ENCODE peak calls at places on chromosome 5, in nine cellular contexts. P is thyroid gland, X is body of pancreas, C is upper lobe of left lung, F is HCT116, I is heart left ventricle, M is A549, E is IMR-90, U is tibial nerve. Q is an unnamed sample.

GRCh38 chr5:77550416-77550815 is 58.3 kb upstream of the WDR41 start:
- DNase-seq in P (no peak), X (no peak), C (no peak), F (no peak), I (no peak), M (no peak), E (no peak), U (no peak), Q (no peak)

GRCh38 chr5:98735806-98736507 is 37.5 kb upstream of the RGMB start:
- DNase-seq in P (no peak), X (no peak), C (no peak), F (no peak), I (no peak), M (no peak), E (peak; percentile 87), U (no peak), Q (no peak)

GRCh38 chr5:146716636-146717035 is 161.9 kb downstream of the PPP2R2B start:
- DNase-seq in P (no peak), X (no peak), C (no peak), F (no peak), I (no peak), M (no peak), E (peak; percentile 21), U (no peak), Q (no peak)

GRCh38 chr5:7539571-7539970 is 143.6 kb downstream of the ADCY2 start:
- DNase-seq in P (no peak), X (no peak), C (no peak), F (no peak), I (no peak), M (no peak), E (no peak), U (no peak), Q (no peak)

GRCh38 chr5:607541-608285 is 4.4 kb upstream of the CEP72 start:
- DNase-seq in P (no peak), X (peak; percentile 17), C (peak; percentile 79), F (no peak), I (no peak), M (no peak), E (no peak), U (no peak), Q (no peak)

GRCh38 chr5:54900906-54901725 is 84.3 kb downstream of the ESM1 start:
- DNase-seq in P (no peak), X (peak; percentile 26), C (no peak), F (no peak), I (no peak), M (no peak), E (peak; percentile 93), U (peak; percentile 64), Q (peak; percentile 81)

GRCh38 chr5:103207653-103208052 is 50.9 kb upstream of the MACIR start:
- DNase-seq in P (no peak), X (no peak), C (no peak), F (no peak), I (no peak), M (no peak), E (peak; percentile 10), U (no peak), Q (no peak)

GRCh38 chr5:115100556-115100955 is 69.2 kb downstream of the TRIM36 start:
- DNase-seq in P (no peak), X (peak; percentile 6), C (no peak), F (no peak), I (no peak), M (no peak), E (no peak), U (peak; percentile 32), Q (no peak)

GRCh38 chr5:173303878-173304590 is 24.2 kb downstream of the STC2 start:
- DNase-seq in P (no peak), X (no peak), C (no peak), F (no peak), I (no peak), M (no peak), E (peak; percentile 74), U (no peak), Q (no peak)

GRCh38 chr5:111367081-111367480 is 142.9 kb downstream of the CAMK4 start:
- DNase-seq in P (no peak), X (no peak), C (no peak), F (peak; percentile 85), I (no peak), M (peak; percentile 47), E (no peak), U (no peak), Q (no peak)

GRCh38 chr5:16744164-16744880 is 127.5 kb upstream of the RETREG1 start:
- DNase-seq in P (no peak), X (no peak), C (peak; percentile 59), F (no peak), I (no peak), M (no peak), E (no peak), U (no peak), Q (no peak)

GRCh38 chr5:65722575-65723424 is 795 bp downstream of the NLN start:
- DNase-seq in P (peak; percentile 27), X (peak; percentile 25), C (no peak), F (peak; percentile 19), I (peak; percentile 28), M (peak; percentile 73), E (peak; percentile 63), U (no peak), Q (peak; percentile 22)

GRCh38 chr5:150108711-150109605 is 22.6 kb upstream of the CSF1R start:
- DNase-seq in P (no peak), X (no peak), C (peak; percentile 20), F (no peak), I (no peak), M (no peak), E (no peak), U (no peak), Q (peak; percentile 14)

GRCh38 chr5:94908889-94909480 is 290.5 kb downstream of the SLF1 start:
- DNase-seq in P (no peak), X (no peak), C (no peak), F (peak; percentile 35), I (no peak), M (peak; percentile 42), E (peak; percentile 37), U (peak; percentile 55), Q (no peak)

GRCh38 chr5:39665328-39665727 is 240.5 kb upstream of the DAB2 start:
- DNase-seq in P (no peak), X (no peak), C (peak; percentile 70), F (no peak), I (no peak), M (no peak), E (no peak), U (no peak), Q (no peak)

GRCh38 chr5:159047081-159047480 is 52.6 kb downstream of the EBF1 start:
- DNase-seq in P (no peak), X (no peak), C (no peak), F (no peak), I (no peak), M (no peak), E (peak; percentile 74), U (no peak), Q (no peak)
- H3K4me1 ChIP-seq in P (peaks cover 10% of the 10 kb centered on the region), X (no peaks in the 10 kb centered on the region), C (peaks cover 25% of the 10 kb centered on the region), F (no peaks in the 10 kb centered on the region), I (peaks cover 68% of the 10 kb centered on the region), M (no peaks in the 10 kb centered on the region), E (peaks cover 4% of the 10 kb centered on the region), U (no peaks in the 10 kb centered on the region), Q (no peaks in the 10 kb centered on the region)

DNA sequence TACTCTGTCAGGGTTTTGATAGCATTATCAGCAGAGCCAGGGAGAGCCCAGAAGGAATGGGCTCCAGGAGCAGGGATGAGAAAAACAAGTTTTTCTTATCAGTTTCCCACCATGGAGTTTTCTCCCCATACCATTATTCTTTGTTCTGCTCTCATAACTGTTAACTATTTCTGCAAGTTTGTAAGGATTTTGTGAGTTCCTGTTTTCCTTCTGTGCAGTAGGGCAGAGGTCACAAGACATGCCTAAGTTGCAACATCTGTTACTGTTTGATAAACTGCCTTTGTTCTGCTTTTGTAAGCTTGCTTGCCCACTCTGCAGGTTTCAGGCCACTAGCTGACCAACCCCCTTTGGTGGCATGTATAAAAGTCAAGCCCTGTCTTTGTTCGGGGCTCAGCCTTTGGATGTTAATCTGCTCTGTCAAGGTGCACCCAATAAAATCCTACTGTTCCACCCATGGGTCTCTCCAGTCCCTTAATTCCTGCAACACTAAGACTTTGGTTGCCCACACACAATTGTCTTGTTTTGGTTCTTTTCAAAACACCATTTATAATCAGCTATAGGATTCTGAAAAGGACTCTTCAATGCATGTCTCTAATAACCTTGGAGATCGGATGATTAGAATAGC is 545.4 kb downstream of the CDH9 start:
- DNase-seq in P (no peak), X (no peak), C (no peak), F (no peak), I (no peak), M (peak; percentile 2), E (no peak), U (no peak), Q (no peak)
- H3K9me3 ChIP-seq in P (no peaks in the 10 kb centered on the region), X (no peaks in the 10 kb centered on the region), C (peaks cover 6% of the 10 kb centered on the region), F (peaks cover 40% of the 10 kb centered on the region), I (peaks cover 37% of the 10 kb centered on the region), M (peaks cover 16% of the 10 kb centered on the region), E (peaks cover 7% of the 10 kb centered on the region), U (no peaks in the 10 kb centered on the region), Q (no peaks in the 10 kb centered on the region)

GRCh38 chr5:127030259-127031146 is at the start of gene MARCHF3:
- DNase-seq in P (peak; percentile 95), X (peak; percentile 97), C (peak; percentile 100), F (peak; percentile 85), I (peak; percentile 97), M (peak; percentile 92), E (peak; percentile 96), U (peak; percentile 83), Q (peak; percentile 93)
- TF ChIP-seq POLR2A in P (peak; percentile 96), X (peak; percentile 98), C (peak; percentile 96), F (peak; percentile 86), I (peak; percentile 52), M (peak; percentile 63), E (peak; percentile 95), U (peak; percentile 66), Q (peak; percentile 94)

GRCh38 chr5:67201897-67202549 is 5.4 kb upstream of the CD180 start:
- DNase-seq in P (no peak), X (no peak), C (no peak), F (no peak), I (no peak), M (no peak), E (no peak), U (no peak), Q (no peak)

GRCh38 chr5:67203701-67204074 is 7.1 kb upstream of the CD180 start:
- DNase-seq in P (no peak), X (no peak), C (no peak), F (no peak), I (no peak), M (no peak), E (no peak), U (no peak), Q (no peak)

GRCh38 chr5:67200809-67201562 is 4.4 kb upstream of the CD180 start:
- DNase-seq in P (no peak), X (no peak), C (no peak), F (no peak), I (no peak), M (no peak), E (no peak), U (no peak), Q (no peak)

GRCh38 chr5:67204821-67205220 is 8.2 kb upstream of the CD180 start:
- DNase-seq in P (no peak), X (no peak), C (no peak), F (no peak), I (no peak), M (no peak), E (no peak), U (no peak), Q (no peak)

DNA sequence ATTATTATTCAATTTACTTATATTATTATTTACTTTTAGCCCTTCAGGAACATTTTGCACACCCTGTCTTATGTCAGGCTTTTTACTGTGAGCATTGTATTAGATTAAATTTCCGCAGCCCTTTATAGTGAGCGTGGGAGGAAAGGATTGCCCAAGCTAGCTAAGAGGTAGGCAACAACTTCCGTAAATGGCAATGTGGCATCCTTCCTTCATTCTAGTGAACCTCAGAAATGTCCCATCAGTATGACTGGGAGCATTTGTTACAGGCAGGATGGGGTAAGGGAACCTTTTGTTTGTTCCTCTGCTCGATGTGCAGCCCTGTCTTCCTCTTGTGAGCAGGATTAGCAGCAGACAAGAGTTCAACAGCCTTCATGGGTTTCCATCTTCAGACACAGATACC is 6.2 kb upstream of the CD180 start:
- DNase-seq in P (no peak), X (no peak), C (no peak), F (no peak), I (no peak), M (no peak), E (no peak), U (no peak), Q (no peak)
- H3K4me1 ChIP-seq in P (peaks cover 9% of the 10 kb centered on the region), X (no peaks in the 10 kb centered on the region), C (peaks cover 15% of the 10 kb centered on the region), F (peaks cover 30% of the 10 kb centered on the region), I (peaks cover 10% of the 10 kb centered on the region), M (peaks cover 21% of the 10 kb centered on the region), E (peaks cover 2% of the 10 kb centered on the region), U (no peaks in the 10 kb centered on the region), Q (peaks cover 5% of the 10 kb centered on the region)